ENCODE peak calls at places on chromosomes 4 and X, in five cellular contexts. M is WTC11, E is HCT116, P is H1, K is HepG2. O is an unnamed sample.

GRCh38 chr4:38125816-38126215 is 165.6 kb downstream of the PTTG2 start:
- DNase-seq in M (no peak), E (no peak), P (no peak), K (no peak), O (no peak)

GRCh38 chrX:14029039-14029424 is 660 bp downstream of the GEMIN8 start:
- DNase-seq in M (no peak), E (no peak), P (no peak), K (no peak), O (peak)

GRCh38 chr4:35526456-35526855 is 717.9 kb downstream of the ARAP2 start:
- DNase-seq in M (no peak), E (no peak), P (no peak), K (no peak), O (no peak)

GRCh38 chr4:53019485-53020382 is 157.6 kb downstream of the RASL11B start:
- DNase-seq in M (no peak), E (no peak), P (no peak), K (peak), O (peak)

GRCh38 chr4:173490817-173491518 is 39.1 kb downstream of the HAND2 start:
- DNase-seq in M (no peak), E (no peak), P (no peak), K (peak), O (no peak)

GRCh38 chrX:318739-319578 is at the start of gene GTPBP6:
- DNase-seq in M (peak), E (peak), P (peak), K (peak), O (peak)

GRCh38 chrX:40152706-40153334 is 55.1 kb upstream of the BCOR start:
- DNase-seq in M (no peak), E (no peak), P (no peak), K (no peak), O (peak)

GRCh38 chrX:117532339-117532738 is 584.3 kb downstream of the KLHL13 start:
- DNase-seq in M (no peak), E (no peak), P (no peak), K (no peak), O (no peak)

GRCh38 chr4:145731026-145731425 is 51.1 kb downstream of the C4orf51 start:
- DNase-seq in M (no peak), E (no peak), P (no peak), K (peak), O (no peak)

GRCh38 chrX:86421771-86422170 is 273.5 kb downstream of the DACH2 start:
- DNase-seq in M (no peak), E (no peak), P (no peak), K (no peak), O (no peak)

GRCh38 chr4:5758741-5759140 is 47.7 kb downstream of the EVC start:
- DNase-seq in M (no peak), E (peak), P (no peak), K (no peak), O (no peak)

GRCh38 chrX:40120838-40121580 is 23.3 kb upstream of the BCOR start:
- DNase-seq in M (no peak), E (no peak), P (no peak), K (no peak), O (no peak)

GRCh38 chr4:90842960-90843359 is 715.8 kb downstream of the CCSER1 start:
- DNase-seq in M (no peak), E (no peak), P (no peak), K (peak), O (no peak)

GRCh38 chr4:174847801-174848427 is 18.9 kb upstream of the GLRA3 start:
- DNase-seq in M (no peak), E (no peak), P (no peak), K (no peak), O (no peak)

GRCh38 chr4:142324572-142324971 is 521.5 kb downstream of the INPP4B start:
- DNase-seq in M (no peak), E (no peak), P (no peak), K (no peak), O (no peak)

GRCh38 chr4:80173387-80173786 is 23.9 kb upstream of the PRDM8 start:
- DNase-seq in M (no peak), E (no peak), P (no peak), K (no peak), O (no peak)

GRCh38 chr4:89992744-89993143 is 98.1 kb downstream of the MMRN1 start:
- DNase-seq in M (no peak), E (no peak), P (no peak), K (no peak), O (no peak)

GRCh38 chr4:158769175-158769831 is 477 bp downstream of the FNIP2 start:
- DNase-seq in M (peak), E (no peak), P (peak), K (no peak), O (peak)

GRCh38 chrX:152641996-152642395 is 4.3 kb downstream of the GABRQ start:
- DNase-seq in M (peak), E (no peak), P (peak), K (no peak), O (peak)

GRCh38 chrX:133190877-133191738 is 27.0 kb downstream of the TFDP3 start:
- DNase-seq in M (no peak), E (no peak), P (peak), K (no peak), O (no peak)

GRCh38 chr4:187602339-187603092 is 393.1 kb upstream of the ZFP42 start:
- DNase-seq in M (no peak), E (no peak), P (no peak), K (no peak), O (no peak)

GRCh38 chr4:7068279-7068842 is 497 bp upstream of the GRPEL1 start:
- DNase-seq in M (no peak), E (no peak), P (peak), K (no peak), O (peak)

GRCh38 chr4:76195326-76195725 is 18.3 kb downstream of the SCARB2 start:
- DNase-seq in M (no peak), E (no peak), P (no peak), K (no peak), O (no peak)

GRCh38 chrX:39251995-39252394 is 450.7 kb downstream of the MID1IP1 start:
- DNase-seq in M (no peak), E (no peak), P (no peak), K (no peak), O (no peak)

GRCh38 chrX:41382699-41383645 is 49.0 kb downstream of the DDX3X start:
- DNase-seq in M (no peak), E (peak), P (no peak), K (no peak), O (no peak)

GRCh38 chrX:2592279-2592678 is 91.5 kb upstream of the DHRSX start:
- DNase-seq in M (no peak), E (no peak), P (no peak), K (no peak), O (no peak)

GRCh38 chr4:122673252-122673651 is 52.4 kb upstream of the IL21 start:
- DNase-seq in M (no peak), E (no peak), P (no peak), K (no peak), O (no peak)

GRCh38 chr4:52868138-52868537 is 6.0 kb downstream of the RASL11B start:
- DNase-seq in M (peak), E (no peak), P (no peak), K (no peak), O (no peak)

DNA sequence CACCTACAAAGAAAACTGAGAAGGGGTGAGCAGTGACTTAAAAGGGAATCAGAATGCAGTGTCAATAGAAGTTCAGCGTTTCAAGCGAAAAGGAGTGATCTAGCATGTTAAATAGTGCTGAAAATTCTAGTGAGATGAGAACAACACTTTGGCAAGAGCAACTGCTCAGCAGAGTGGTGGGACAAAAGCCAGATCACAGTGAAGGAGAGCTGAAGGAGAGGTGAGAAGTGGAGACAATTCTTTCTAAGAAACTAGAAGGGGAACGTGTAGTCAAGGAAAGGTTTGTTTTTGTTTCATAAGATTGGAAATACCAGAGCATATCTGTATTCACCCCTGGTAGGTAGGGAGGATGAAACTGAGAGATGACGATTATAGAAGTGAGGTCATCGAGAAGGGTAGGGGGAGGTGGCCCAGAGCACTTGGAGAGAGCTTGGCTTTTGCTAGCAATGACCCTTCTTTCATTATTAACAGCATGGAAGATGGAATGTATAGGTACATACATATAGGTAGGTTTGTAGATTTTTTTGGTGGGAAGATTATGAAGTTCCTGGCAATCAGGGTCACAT is 33.7 kb downstream of the SRPX2 start:
- DNase-seq in M (no peak), E (no peak), P (no peak), K (no peak), O (no peak)
- TF ChIP-seq ATF3 in M (no peak), E (no peak), P (no peak), K (no peak), O (no peak)

GRCh38 chr4:74292111-74292870 is 16.0 kb upstream of the EPGN start:
- DNase-seq in M (no peak), E (no peak), P (no peak), K (no peak), O (no peak)
- TF ChIP-seq ATF3 in M (no peak), E (no peak), P (no peak), K (no peak), O (no peak)

DNA sequence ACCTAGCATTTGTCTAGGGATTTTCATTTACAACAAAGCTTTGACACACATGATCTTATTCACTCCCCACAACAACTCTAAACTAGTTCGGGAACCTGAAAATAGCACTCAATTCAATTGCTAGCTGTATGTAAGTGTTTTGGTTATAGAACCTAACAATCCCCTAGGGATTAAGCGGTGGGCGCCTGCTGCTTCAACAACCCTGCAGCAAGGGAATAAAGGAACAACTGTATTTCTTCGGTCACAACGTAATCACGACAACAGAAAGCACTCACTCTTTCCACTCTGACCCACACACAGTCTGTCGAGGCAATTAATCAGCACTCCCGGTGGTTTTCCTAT is 674 bp upstream of the DIAPH2 start:
- DNase-seq in M (no peak), E (no peak), P (no peak), K (peak), O (no peak)
- TF ChIP-seq ATF3 in M (no peak), E (no peak), P (no peak), K (no peak), O (no peak)

GRCh38 chrX:139750390-139750789 is 42.4 kb upstream of the MCF2 start:
- DNase-seq in M (no peak), E (no peak), P (no peak), K (no peak), O (no peak)

GRCh38 chrX:139751053-139751452 is 43.1 kb upstream of the MCF2 start:
- DNase-seq in M (no peak), E (no peak), P (no peak), K (no peak), O (no peak)
- TF ChIP-seq ATF3 in M (no peak), E (no peak), P (no peak), K (no peak), O (no peak)